ENCODE peak calls at places on chromosomes 16 and 17, in five cellular contexts. N, J, Q, E and T are unnamed samples.

GRCh38 chr16:85746431-85747227 is 4.3 kb downstream of the C16orf74 start:
- DNase-seq in N (no peak), J (no peak), Q (peak; percentile 17), E (no peak), T (no peak)

GRCh38 chr16:57623251-57624043 is 5.0 kb upstream of the ADGRG1 start:
- DNase-seq in N (peak; percentile 95), J (no peak), Q (peak; percentile 56), E (no peak), T (no peak)

GRCh38 chr17:17754719-17755686 is 73.7 kb downstream of the RAI1 start:
- DNase-seq in N (no peak), J (no peak), Q (no peak), E (no peak), T (no peak)

GRCh38 chr17:38544839-38545209 is 60.9 kb downstream of the SRCIN1 start:
- DNase-seq in N (no peak), J (no peak), Q (no peak), E (no peak), T (no peak)

GRCh38 chr16:70481929-70482536 is 27.6 kb downstream of the FCSK start:
- DNase-seq in N (no peak), J (no peak), Q (no peak), E (no peak), T (no peak)

GRCh38 chr17:69452664-69453260 is 38.3 kb downstream of the MAP2K6 start:
- DNase-seq in N (no peak), J (no peak), Q (no peak), E (no peak), T (no peak)

GRCh38 chr16:85835956-85836705 is 36.6 kb downstream of the COX4I1 start:
- DNase-seq in N (no peak), J (no peak), Q (no peak), E (no peak), T (no peak)

GRCh38 chr16:75377971-75378386 is 55.3 kb downstream of the CFDP1 start:
- DNase-seq in N (no peak), J (no peak), Q (no peak), E (peak; percentile 99), T (no peak)

GRCh38 chr16:30349695-30350094 is 5.4 kb downstream of the CD2BP2 start:
- DNase-seq in N (no peak), J (no peak), Q (no peak), E (no peak), T (no peak)

GRCh38 chr16:69699915-69700314 is 26.4 kb downstream of the NQO1 start:
- DNase-seq in N (no peak), J (no peak), Q (no peak), E (no peak), T (no peak)

GRCh38 chr16:85444879-85445778 is 168.0 kb upstream of the GSE1 start:
- DNase-seq in N (no peak), J (peak; percentile 84), Q (peak; percentile 66), E (no peak), T (peak; percentile 68)

GRCh38 chr17:59368218-59368857 is 36.9 kb downstream of the YPEL2 start:
- DNase-seq in N (no peak), J (no peak), Q (no peak), E (no peak), T (no peak)

GRCh38 chr17:12756786-12757185 is 32.5 kb upstream of the ARHGAP44 start:
- DNase-seq in N (no peak), J (no peak), Q (no peak), E (peak; percentile 63), T (no peak)

GRCh38 chr16:86775401-86775985 is 197.1 kb downstream of the FOXL1 start:
- DNase-seq in N (no peak), J (no peak), Q (no peak), E (no peak), T (no peak)

GRCh38 chr17:76123127-76123499 is 17.9 kb downstream of the FOXJ1 start:
- DNase-seq in N (no peak), J (no peak), Q (no peak), E (no peak), T (no peak)

GRCh38 chr17:17313350-17313991 is 10.3 kb downstream of the NT5M start:
- DNase-seq in N (peak; percentile 67), J (peak; percentile 39), Q (peak; percentile 65), E (no peak), T (peak; percentile 24)